ENCODE peak calls at places on chromosomes 2 and 18, in four cellular contexts. I is cardiac fibroblast, D is HEK293T, W is choroid plexus epithelial cell. V is an unnamed sample.

GRCh38 chr18:11676867-11677266 is 12.2 kb upstream of the GNAL start:
- DNase-seq in I (peak; percentile 4), D (no peak), W (peak; percentile 28), V (no peak)

GRCh38 chr2:137302957-137303356 is 537.6 kb downstream of the THSD7B start:
- DNase-seq in I (no peak), D (no peak), W (no peak), V (no peak)

GRCh38 chr2:133710613-133711012 is 142.3 kb upstream of the NCKAP5 start:
- DNase-seq in I (peak; percentile 23), D (no peak), W (no peak), V (peak; percentile 50)

GRCh38 chr2:71697106-71698010 is 244.0 kb downstream of the DYSF start:
- DNase-seq in I (no peak), D (no peak), W (no peak), V (no peak)

GRCh38 chr18:46632401-46633089 is 24.5 kb downstream of the LOXHD1 start:
- DNase-seq in I (peak; percentile 34), D (no peak), W (peak; percentile 28), V (peak; percentile 18)

GRCh38 chr2:217510790-217511291 is 492.0 kb downstream of the TNS1 start:
- DNase-seq in I (peak; percentile 91), D (peak; percentile 77), W (peak; percentile 95), V (peak; percentile 65)

GRCh38 chr2:190994148-190994547 is 19.8 kb downstream of the STAT1 start:
- DNase-seq in I (no peak), D (no peak), W (no peak), V (no peak)

GRCh38 chr2:9094117-9094516 is 90.6 kb upstream of the MBOAT2 start:
- DNase-seq in I (no peak), D (no peak), W (no peak), V (no peak)

GRCh38 chr18:58177886-58178470 is 134.0 kb downstream of the NEDD4L start:
- DNase-seq in I (no peak), D (no peak), W (no peak), V (no peak)

GRCh38 chr18:60493066-60493465 is 120.5 kb upstream of the MC4R start:
- DNase-seq in I (no peak), D (no peak), W (no peak), V (no peak)

GRCh38 chr2:210586381-210586780 is 30.0 kb downstream of the CPS1 start:
- DNase-seq in I (peak; percentile 43), D (no peak), W (peak; percentile 83), V (no peak)

GRCh38 chr2:70565039-70565731 is 11.6 kb upstream of the TGFA start:
- DNase-seq in I (no peak), D (no peak), W (no peak), V (no peak)

GRCh38 chr2:199955339-199956061 is at the start of the genes MAIP1 and TYW5:
- DNase-seq in I (peak; percentile 90), D (peak; percentile 81), W (peak; percentile 86), V (peak; percentile 92)

GRCh38 chr2:71458413-71459083 is 5.2 kb downstream of the DYSF start:
- DNase-seq in I (peak; percentile 48), D (no peak), W (peak; percentile 67), V (no peak)

V was measured in foreskin fibroblast.